ENCODE peak calls at places on chromosomes 3 and 15, in five cellular contexts. D, T, F, B and V are unnamed samples.

GRCh38 chr3:127277591-127277990 is 10.3 kb downstream of the PRR20G start:
- DNase-seq in D (no peak), T (no peak), F (no peak), B (no peak), V (no peak)

GRCh38 chr3:72379500-72380187 is 468.6 kb downstream of the SHQ1 start:
- DNase-seq in D (no peak), T (no peak), F (no peak), B (no peak), V (no peak)

GRCh38 chr3:139339219-139339906 is 4.5 kb upstream of the MRPS22 start:
- DNase-seq in D (no peak), T (no peak), F (no peak), B (no peak), V (no peak)

GRCh38 chr15:65476942-65477341 is 40.5 kb downstream of the DPP8 start:
- DNase-seq in D (no peak), T (no peak), F (no peak), B (no peak), V (no peak)

GRCh38 chr3:196222876-196223595 is 6.7 kb downstream of the SLC51A start:
- DNase-seq in D (no peak), T (no peak), F (no peak), B (no peak), V (no peak)

GRCh38 chr3:56854856-56855620 is 53.3 kb upstream of the ARHGEF3 start:
- DNase-seq in D (no peak), T (no peak), F (no peak), B (no peak), V (no peak)

GRCh38 chr3:42476225-42477160 is 25.9 kb upstream of the VIPR1 start:
- DNase-seq in D (no peak), T (no peak), F (no peak), B (no peak), V (no peak)

GRCh38 chr15:63502137-63502801 is 2.1 kb upstream of the USP3 start:
- DNase-seq in D (no peak), T (no peak), F (peak), B (no peak), V (no peak)

GRCh38 chr3:173618703-173619102 is 221.2 kb downstream of the NLGN1 start:
- DNase-seq in D (no peak), T (no peak), F (no peak), B (no peak), V (no peak)

GRCh38 chr3:126337980-126338651 is 19.1 kb downstream of the KLF15 start:
- DNase-seq in D (no peak), T (no peak), F (no peak), B (no peak), V (no peak)

GRCh38 chr15:67685008-67685599 is 140.2 kb upstream of the SKOR1 start:
- DNase-seq in D (no peak), T (no peak), F (peak), B (no peak), V (no peak)

GRCh38 chr3:175432338-175433025 is 573.3 kb downstream of the NAALADL2 start:
- DNase-seq in D (no peak), T (no peak), F (no peak), B (no peak), V (no peak)

GRCh38 chr3:59436164-59436958 is 386.5 kb upstream of the CFAP20DC start:
- DNase-seq in D (no peak), T (no peak), F (no peak), B (no peak), V (no peak)

GRCh38 chr15:31255732-31256384 is 70.8 kb upstream of the KLF13 start:
- DNase-seq in D (no peak), T (no peak), F (no peak), B (no peak), V (no peak)

GRCh38 chr3:3068358-3068881 is 41.8 kb downstream of the IL5RA start:
- DNase-seq in D (no peak), T (no peak), F (no peak), B (no peak), V (no peak)

GRCh38 chr3:38139191-38139590 is 730 bp downstream of the MYD88 start:
- DNase-seq in D (no peak), T (no peak), F (no peak), B (no peak), V (no peak)

GRCh38 chr3:161339517-161340500 is 31.5 kb downstream of the SPTSSB start:
- DNase-seq in D (no peak), T (no peak), F (peak), B (no peak), V (no peak)

GRCh38 chr15:67030036-67030762 is 35.2 kb upstream of the SMAD3 start:
- DNase-seq in D (peak), T (no peak), F (peak), B (no peak), V (no peak)

GRCh38 chr3:186909078-186909853 is 21.1 kb upstream of the ST6GAL1 start:
- DNase-seq in D (no peak), T (no peak), F (peak), B (no peak), V (no peak)

GRCh38 chr3:67598814-67599556 is 55.4 kb downstream of the SUCLG2 start:
- DNase-seq in D (no peak), T (no peak), F (no peak), B (no peak), V (no peak)

GRCh38 chr15:79475312-79475711 is 43.2 kb downstream of the MINAR1 start:
- DNase-seq in D (no peak), T (no peak), F (no peak), B (no peak), V (no peak)

GRCh38 chr3:15284121-15284889 is 48.1 kb downstream of the SH3BP5 start:
- DNase-seq in D (no peak), T (no peak), F (no peak), B (no peak), V (no peak)

GRCh38 chr3:37813403-37813802 is 48.3 kb upstream of the CTDSPL start:
- DNase-seq in D (no peak), T (no peak), F (no peak), B (peak), V (no peak)

GRCh38 chr15:66497502-66498455 is at the start of gene SNAPC5:
- DNase-seq in D (peak), T (peak), F (peak), B (peak), V (peak)

GRCh38 chr3:182837855-182838454 is 44.7 kb downstream of the ATP11B start:
- DNase-seq in D (no peak), T (no peak), F (peak), B (no peak), V (no peak)

GRCh38 chr3:195033531-195034091 is 237.3 kb downstream of the XXYLT1 start:
- DNase-seq in D (no peak), T (no peak), F (peak), B (no peak), V (no peak)

GRCh38 chr3:103690536-103690935 is 1255.7 kb downstream of the ZPLD1 start:
- DNase-seq in D (no peak), T (no peak), F (no peak), B (no peak), V (no peak)

GRCh38 chr3:64627471-64628321 is 60.1 kb downstream of the ADAMTS9 start:
- DNase-seq in D (no peak), T (no peak), F (peak), B (no peak), V (no peak)

GRCh38 chr3:32432045-32432710 is 40.5 kb downstream of the CMTM7 start:
- DNase-seq in D (no peak), T (no peak), F (no peak), B (no peak), V (no peak)

GRCh38 chr15:91409430-91409829 is 309.4 kb downstream of the SV2B start:
- DNase-seq in D (no peak), T (no peak), F (no peak), B (no peak), V (no peak)

GRCh38 chr15:67785431-67785830 is 39.9 kb upstream of the SKOR1 start:
- DNase-seq in D (no peak), T (no peak), F (no peak), B (no peak), V (no peak)

GRCh38 chr3:52428151-52429005 is 16.5 kb downstream of the SEMA3G start:
- DNase-seq in D (no peak), T (no peak), F (peak), B (no peak), V (no peak)

GRCh38 chr3:122754867-122755835 is 38.5 kb downstream of the HSPBAP1 start:
- DNase-seq in D (no peak), T (no peak), F (peak), B (peak), V (peak)

GRCh38 chr3:129317876-129318275 is 39.2 kb downstream of the HMCES start:
- DNase-seq in D (no peak), T (no peak), F (no peak), B (no peak), V (no peak)

GRCh38 chr15:82789491-82789890 is 16.4 kb downstream of the FSD2 start:
- DNase-seq in D (no peak), T (no peak), F (no peak), B (no peak), V (no peak)

GRCh38 chr3:132843851-132844565 is 121.8 kb upstream of the NPHP3 start:
- DNase-seq in D (peak), T (no peak), F (no peak), B (no peak), V (no peak)

GRCh38 chr3:53040361-53040820 is 5.5 kb downstream of the SFMBT1 start:
- DNase-seq in D (no peak), T (no peak), F (peak), B (no peak), V (no peak)

GRCh38 chr3:134985841-134986520 is 190.9 kb downstream of the EPHB1 start:
- DNase-seq in D (no peak), T (no peak), F (no peak), B (no peak), V (no peak)
- TF ChIP-seq TAF1 in D (no peak), T (no peak), F (no peak), B (no peak), V (no peak)

GRCh38 chr3:141853146-141853690 is 23.2 kb upstream of the ATP1B3 start:
- DNase-seq in D (no peak), T (no peak), F (no peak), B (no peak), V (no peak)
- TF ChIP-seq POLR2A in D (no peak), T (no peak), F (no peak), B (no peak), V (no peak)

DNA sequence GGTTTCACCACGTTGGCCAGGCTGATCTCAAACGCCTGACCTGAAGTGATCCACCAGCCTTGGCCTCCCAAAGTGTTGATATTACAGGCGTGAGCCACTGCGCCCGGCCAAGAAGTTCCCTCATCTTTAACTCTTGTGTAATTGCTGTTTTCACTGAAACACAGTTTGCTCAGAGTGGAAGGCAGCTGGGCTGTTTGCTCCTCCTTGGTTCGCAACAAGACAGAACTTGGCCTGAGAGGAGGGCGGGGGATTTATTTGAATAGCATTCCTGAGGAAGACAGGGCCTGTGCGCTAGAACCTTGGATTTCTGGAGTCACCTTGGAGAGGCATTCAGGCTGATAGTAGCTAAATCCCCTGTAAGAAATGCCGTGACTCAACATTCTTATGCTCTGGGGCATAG is 226.7 kb upstream of the MCTP2 start:
- DNase-seq in D (no peak), T (no peak), F (no peak), B (no peak), V (no peak)
- TF ChIP-seq POLR2AphosphoS5 in D (no peak), T (no peak), F (no peak), B (no peak), V (no peak)

DNA sequence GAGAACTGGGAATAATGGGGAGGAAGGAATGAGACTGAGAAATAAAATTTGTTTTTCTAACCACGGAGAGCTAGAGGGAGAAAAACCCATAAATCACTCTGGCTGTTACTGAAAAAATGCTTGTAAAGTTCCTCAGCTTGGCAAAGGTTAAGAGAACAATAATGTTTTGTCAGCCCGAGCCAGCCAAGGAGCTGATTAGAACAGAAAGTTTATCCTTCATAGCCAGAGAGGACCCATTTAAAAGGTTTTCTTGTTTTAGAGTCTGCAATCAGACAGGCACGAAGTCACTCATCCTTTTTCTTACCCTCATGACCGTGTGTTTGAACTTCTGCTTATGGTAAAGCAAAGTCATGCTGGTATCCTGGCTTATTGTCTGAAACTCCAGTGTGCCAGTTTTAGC is 13.7 kb upstream of the STXBP5L start:
- DNase-seq in D (no peak), T (no peak), F (no peak), B (no peak), V (no peak)
- TF ChIP-seq TAF1 in D (no peak), T (no peak), F (no peak), B (no peak), V (no peak)

GRCh38 chr3:40451551-40451950 is 5.6 kb upstream of the RPL14 start:
- DNase-seq in D (no peak), T (no peak), F (no peak), B (no peak), V (no peak)

GRCh38 chr3:40453933-40454332 is 3.2 kb upstream of the RPL14 start:
- DNase-seq in D (no peak), T (no peak), F (no peak), B (no peak), V (no peak)

GRCh38 chr3:40452562-40452875 is 4.6 kb upstream of the RPL14 start:
- DNase-seq in D (no peak), T (no peak), F (no peak), B (no peak), V (no peak)

GRCh38 chr3:40452057-40452456 is 5.1 kb upstream of the RPL14 start:
- DNase-seq in D (no peak), T (no peak), F (no peak), B (no peak), V (no peak)

DNA sequence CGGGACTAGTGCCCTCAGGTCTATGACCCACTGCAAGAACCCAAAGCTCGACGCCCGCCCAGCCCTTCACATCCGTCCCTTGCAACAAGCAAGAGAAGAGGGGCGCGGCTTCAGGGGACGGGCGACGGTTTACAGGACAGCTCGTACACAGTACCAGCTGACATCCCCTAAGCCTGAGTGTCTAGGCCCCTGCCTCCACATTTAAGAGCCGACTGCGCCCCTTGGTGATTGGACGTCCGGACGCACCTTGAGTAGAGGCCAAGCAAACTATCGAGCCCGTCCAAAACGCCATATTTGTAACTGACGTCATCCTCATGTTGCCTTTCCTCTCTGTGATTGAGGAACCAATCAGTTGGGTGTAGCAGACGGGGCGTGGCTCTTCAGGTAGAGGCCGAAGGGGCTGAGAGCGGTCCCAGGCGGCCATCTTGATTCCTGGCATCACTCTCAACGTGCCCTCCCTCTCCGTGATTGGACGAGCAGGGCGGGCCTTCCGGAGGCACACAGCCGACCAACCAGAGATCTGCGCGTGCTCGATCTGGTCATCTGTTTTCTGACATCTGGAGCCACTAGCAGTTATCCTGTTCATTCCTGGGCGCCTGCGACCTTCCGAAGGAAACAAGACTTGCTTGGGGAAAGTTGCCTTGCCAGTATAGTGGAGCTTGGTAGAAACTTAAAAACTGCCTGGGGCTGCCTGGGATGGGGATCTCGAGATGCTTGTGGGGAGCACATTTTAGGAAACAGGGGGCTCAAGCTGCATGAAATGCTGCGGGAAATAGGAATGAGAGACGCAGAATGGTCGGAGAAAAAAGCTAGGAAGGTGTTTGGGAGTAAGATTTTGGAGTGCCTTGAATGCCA is 4.0 kb upstream of the RPL14 start:
- DNase-seq in D (peak), T (peak), F (peak), B (peak), V (peak)
- TF ChIP-seq POLR2A in D (peak), T (peak), F (peak), B (peak), V (peak)

DNA sequence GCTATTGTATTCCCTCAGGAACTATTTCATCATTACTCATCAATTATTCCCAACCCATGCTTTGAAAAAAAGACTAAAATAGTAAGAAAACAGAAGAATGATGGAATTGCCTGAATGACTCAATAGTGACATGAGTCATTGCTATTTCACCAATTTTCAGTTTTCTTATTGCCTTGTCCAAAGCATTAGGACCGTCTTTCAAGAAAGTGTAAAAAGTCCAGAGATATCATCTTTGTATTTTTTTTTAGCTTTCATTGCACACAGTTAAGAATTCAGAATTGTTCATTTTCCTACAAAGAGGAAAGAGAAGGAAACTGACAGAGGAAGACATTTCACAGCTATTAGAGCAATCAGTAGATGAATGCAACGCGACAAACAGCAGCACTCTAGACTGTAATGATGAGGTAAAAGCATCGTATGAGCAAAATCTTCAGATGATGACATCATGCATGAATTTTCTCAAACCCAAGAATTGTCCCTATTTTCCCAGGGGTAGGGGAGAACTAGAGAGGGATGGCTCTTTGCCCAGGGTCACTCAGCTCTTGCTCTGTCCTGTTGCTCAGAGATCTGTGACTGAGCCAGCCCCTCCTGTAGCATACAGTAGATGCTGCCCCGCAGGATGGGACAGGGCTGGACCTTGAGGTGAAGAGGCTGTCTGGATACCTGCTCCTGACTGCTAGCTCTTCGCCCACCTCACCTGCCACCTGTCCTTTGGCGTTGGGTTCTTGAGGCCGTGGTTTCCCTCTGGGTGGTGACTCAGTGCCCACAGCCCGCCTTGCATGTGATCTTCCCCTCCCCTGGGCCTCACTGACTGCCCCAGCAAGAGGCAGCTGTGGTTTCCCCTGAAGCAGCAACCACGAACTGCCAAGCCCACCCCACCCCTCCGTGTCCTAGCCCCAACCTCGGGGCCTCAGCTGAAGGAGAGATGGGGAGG is 84.8 kb downstream of the PPCDC start:
- DNase-seq in D (no peak), T (no peak), F (peak), B (peak), V (no peak)
- TF ChIP-seq POLR2AphosphoS5 in D (no peak), T (no peak), F (no peak), B (no peak), V (no peak)

DNA sequence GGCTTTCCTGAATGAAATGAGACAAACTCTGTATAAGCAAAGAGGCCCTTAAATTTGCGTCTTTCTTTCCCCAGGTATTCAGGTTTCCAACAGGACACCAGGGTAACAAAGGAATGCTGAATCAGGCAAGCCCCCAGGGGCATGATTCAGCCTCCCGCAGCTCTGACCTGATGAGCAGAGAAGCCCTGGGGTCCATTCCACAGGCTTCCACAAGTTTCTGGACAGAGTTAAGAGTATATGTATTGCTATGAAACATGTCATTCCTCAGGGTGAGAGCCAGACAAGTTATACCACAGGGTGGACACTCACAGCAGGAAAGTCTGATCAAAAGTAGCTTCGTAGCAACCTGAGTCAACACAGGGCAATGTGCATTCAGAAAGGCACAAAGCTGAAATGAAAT is 68.1 kb upstream of the CTNNB1 start:
- DNase-seq in D (peak), T (no peak), F (no peak), B (no peak), V (no peak)
- TF ChIP-seq TAF1 in D (no peak), T (no peak), F (no peak), B (no peak), V (no peak)